ENCODE peak calls at places on chromosomes 13 and 19, in five cellular contexts. M is heart right ventricle, Y is lung, J is IMR-90, E is endodermal cell. I is an unnamed sample.

GRCh38 chr19:14979498-14980255 is at the start of gene SLC1A6:
- DNase-seq in M (no peak), Y (no peak), J (no peak), E (peak; percentile 90), I (no peak)

GRCh38 chr13:77611068-77611467 is 75.6 kb downstream of the SCEL start:
- DNase-seq in M (no peak), Y (no peak), J (no peak), E (no peak), I (no peak)

GRCh38 chr19:37691881-37692504 is 27.6 kb downstream of the ZNF607 start:
- DNase-seq in M (peak; percentile 89), Y (peak; percentile 69), J (peak; percentile 80), E (peak; percentile 91), I (peak; percentile 87)

GRCh38 chr13:72782717-72783116 is 784 bp downstream of the PIBF1 start:
- DNase-seq in M (no peak), Y (no peak), J (peak; percentile 10), E (no peak), I (peak; percentile 15)

GRCh38 chr13:65762015-65762414 is 1468.1 kb downstream of the PCDH9 start:
- DNase-seq in M (no peak), Y (no peak), J (no peak), E (no peak), I (no peak)

GRCh38 chr13:66375756-66376155 is 854.4 kb downstream of the PCDH9 start:
- DNase-seq in M (no peak), Y (no peak), J (peak; percentile 6), E (no peak), I (peak; percentile 14)

GRCh38 chr19:44552324-44552723 is 22.8 kb upstream of the CEACAM20 start:
- DNase-seq in M (peak; percentile 17), Y (peak; percentile 29), J (no peak), E (peak; percentile 96), I (no peak)

GRCh38 chr13:36000028-36000427 is 131.2 kb downstream of the DCLK1 start:
- DNase-seq in M (no peak), Y (no peak), J (no peak), E (no peak), I (no peak)

GRCh38 chr13:106210327-106210726 is 325.1 kb downstream of the EFNB2 start:
- DNase-seq in M (no peak), Y (no peak), J (peak; percentile 11), E (no peak), I (no peak)

GRCh38 chr13:41995946-41996345 is 35.0 kb upstream of the VWA8 start:
- DNase-seq in M (no peak), Y (no peak), J (peak; percentile 75), E (no peak), I (peak; percentile 17)

GRCh38 chr19:54035215-54036178 is 28.2 kb downstream of the VSTM1 start:
- DNase-seq in M (no peak), Y (no peak), J (peak; percentile 78), E (peak; percentile 81), I (peak; percentile 89)

GRCh38 chr19:44808463-44809371 is at the start of gene BCAM:
- DNase-seq in M (peak; percentile 90), Y (peak; percentile 69), J (peak; percentile 54), E (peak; percentile 90), I (peak; percentile 51)

GRCh38 chr19:19537321-19538048 is 580 bp upstream of the CILP2 start:
- DNase-seq in M (no peak), Y (no peak), J (no peak), E (peak; percentile 62), I (peak; percentile 52)

GRCh38 chr19:42204684-42205083 is 12.8 kb downstream of the DEDD2 start:
- DNase-seq in M (no peak), Y (no peak), J (no peak), E (no peak), I (no peak)

GRCh38 chr19:29539668-29540067 is 13.9 kb downstream of the VSTM2B start:
- DNase-seq in M (no peak), Y (no peak), J (no peak), E (peak; percentile 60), I (no peak)

GRCh38 chr19:45058622-45059159 is 17.6 kb downstream of the ZNF296 start:
- DNase-seq in M (no peak), Y (no peak), J (no peak), E (no peak), I (no peak)

GRCh38 chr13:100039740-100040139 is 49.2 kb upstream of the PCCA start:
- DNase-seq in M (no peak), Y (no peak), J (peak; percentile 3), E (no peak), I (peak; percentile 45)

GRCh38 chr13:38687246-38688229 is 661 bp downstream of the FREM2 start:
- DNase-seq in M (no peak), Y (no peak), J (no peak), E (no peak), I (no peak)

GRCh38 chr13:76425930-76426329 is 460.3 kb downstream of the KCTD12 start:
- DNase-seq in M (no peak), Y (no peak), J (peak; percentile 93), E (no peak), I (peak; percentile 93)

GRCh38 chr19:2477732-2478191 is 1.8 kb downstream of the GADD45B start:
- DNase-seq in M (no peak), Y (peak; percentile 41), J (peak; percentile 49), E (no peak), I (no peak)

GRCh38 chr13:21055511-21056045 is 5.8 kb downstream of the LATS2 start:
- DNase-seq in M (no peak), Y (no peak), J (no peak), E (no peak), I (no peak)

GRCh38 chr19:54023191-54023590 is 31.8 kb downstream of the CACNG6 start:
- DNase-seq in M (no peak), Y (no peak), J (no peak), E (no peak), I (no peak)

GRCh38 chr13:30884543-30884942 is 21.5 kb upstream of the MEDAG start:
- DNase-seq in M (no peak), Y (no peak), J (no peak), E (no peak), I (no peak)

GRCh38 chr13:29760561-29760960 is 89.9 kb downstream of the UBL3 start:
- DNase-seq in M (no peak), Y (no peak), J (no peak), E (no peak), I (no peak)

GRCh38 chr13:50030315-50030714 is 15.1 kb downstream of the KCNRG start:
- DNase-seq in M (no peak), Y (no peak), J (peak; percentile 29), E (no peak), I (no peak)

GRCh38 chr13:26377038-26377437 is 123.1 kb downstream of the CDK8 start:
- DNase-seq in M (no peak), Y (no peak), J (peak; percentile 3), E (peak; percentile 81), I (peak; percentile 6)

GRCh38 chr13:36130542-36131214 is 504 bp downstream of the DCLK1 start:
- DNase-seq in M (peak; percentile 40), Y (peak; percentile 35), J (no peak), E (peak; percentile 85), I (peak; percentile 42)

GRCh38 chr19:6572217-6572616 is 18.7 kb downstream of the CD70 start:
- DNase-seq in M (peak; percentile 17), Y (peak; percentile 31), J (no peak), E (no peak), I (no peak)

GRCh38 chr13:113150545-113151365 is 7.7 kb upstream of the PROZ start:
- DNase-seq in M (no peak), Y (no peak), J (no peak), E (peak; percentile 39), I (no peak)

GRCh38 chr19:48737360-48737998 is 2.9 kb downstream of the RASIP1 start:
- DNase-seq in M (no peak), Y (no peak), J (no peak), E (peak; percentile 88), I (no peak)

GRCh38 chr13:31301119-31301518 is 101.3 kb downstream of the B3GLCT start:
- DNase-seq in M (no peak), Y (no peak), J (no peak), E (no peak), I (no peak)

GRCh38 chr13:60348097-60348496 is 48.9 kb upstream of the TDRD3 start:
- DNase-seq in M (no peak), Y (no peak), J (no peak), E (no peak), I (no peak)

DNA sequence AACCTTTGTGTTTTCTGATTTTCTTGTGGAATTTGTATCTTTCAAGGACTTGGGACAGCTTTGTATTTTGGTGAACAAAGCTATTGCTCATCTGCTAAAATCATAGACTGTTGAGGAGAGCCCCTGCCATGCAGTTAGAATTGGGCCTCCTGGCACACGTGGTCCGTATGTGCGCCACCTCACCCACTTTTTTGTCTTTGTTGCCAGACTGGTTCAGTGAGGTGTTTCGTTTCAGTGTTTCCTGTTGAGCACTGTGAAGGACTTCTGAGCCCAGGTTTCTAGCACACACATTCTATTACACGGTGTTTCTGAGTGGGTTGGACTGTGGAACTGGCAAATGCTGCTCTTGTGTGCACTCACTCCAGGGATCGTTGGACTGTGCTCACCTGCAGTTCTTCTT is 37.6 kb upstream of the RNF113B start:
- DNase-seq in M (no peak), Y (peak; percentile 68), J (no peak), E (no peak), I (no peak)
- H3K4me3 ChIP-seq in M (no peak overlapping the region), Y (no peak overlapping the region), J (no peak overlapping the region), E (no peak overlapping the region), I (no peak overlapping the region)

GRCh38 chr19:8393192-8393870 is 3.2 kb downstream of the RAB11B start:
- DNase-seq in M (no peak), Y (no peak), J (no peak), E (no peak), I (no peak)

GRCh38 chr19:8393871-8394250 is 3.7 kb downstream of the RAB11B start:
- DNase-seq in M (no peak), Y (no peak), J (no peak), E (no peak), I (no peak)

GRCh38 chr19:8391274-8392016 is 1.3 kb downstream of the RAB11B start:
- DNase-seq in M (no peak), Y (no peak), J (no peak), E (no peak), I (no peak)

GRCh38 chr19:8390617-8390981 is 439 bp downstream of the RAB11B start:
- DNase-seq in M (peak; percentile 98), Y (peak; percentile 97), J (peak; percentile 89), E (peak; percentile 100), I (peak; percentile 95)

DNA sequence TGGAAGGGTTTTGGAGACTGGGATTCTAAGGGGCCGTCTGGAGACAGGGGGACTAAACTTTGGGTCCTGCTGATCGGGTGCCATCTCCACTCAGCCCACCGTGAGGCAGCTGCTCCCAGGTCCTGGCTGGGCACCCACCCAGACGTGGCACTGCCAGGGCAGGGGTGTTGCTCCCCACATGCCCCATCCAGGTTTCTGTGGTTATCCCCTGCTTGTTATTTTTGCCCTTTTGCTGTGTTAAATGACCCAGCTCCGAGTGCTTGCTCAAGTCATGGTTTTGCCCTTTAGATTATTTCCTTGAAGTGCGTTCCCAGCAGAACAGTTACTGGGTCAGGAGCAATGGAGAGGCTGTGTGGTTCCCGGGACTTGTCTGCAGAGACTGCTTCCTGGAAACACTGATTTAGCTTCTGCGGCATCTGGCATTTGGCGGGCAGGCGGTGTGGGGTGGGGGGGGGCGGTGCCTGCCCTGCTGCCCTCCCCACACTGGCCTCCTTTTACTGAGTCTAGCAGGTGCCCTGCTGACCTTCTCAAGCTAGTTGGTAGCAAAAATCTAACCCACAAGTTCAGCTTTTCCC is 1.9 kb downstream of the RAB11B start:
- DNase-seq in M (peak; percentile 50), Y (peak; percentile 60), J (no peak), E (no peak), I (no peak)
- H3K4me3 ChIP-seq in M (peak overlapping the region; percentile 98), Y (no peak overlapping the region), J (no peak overlapping the region), E (no peak overlapping the region), I (no peak overlapping the region)

GRCh38 chr19:10478476-10478875 is 24.7 kb downstream of the KEAP1 start:
- DNase-seq in M (no peak), Y (no peak), J (peak; percentile 36), E (no peak), I (peak; percentile 57)
- H3K4me3 ChIP-seq in M (peak overlapping the region; percentile 57), Y (no peak overlapping the region), J (peak overlapping the region; percentile 9), E (no peak overlapping the region), I (no peak overlapping the region)

GRCh38 chr19:36121486-36122124 is 6.3 kb downstream of the TBCB start:
- DNase-seq in M (no peak), Y (no peak), J (no peak), E (no peak), I (no peak)
- H3K4me3 ChIP-seq in M (no peak overlapping the region), Y (no peak overlapping the region), J (no peak overlapping the region), E (no peak overlapping the region), I (no peak overlapping the region)